ENCODE peak calls at places on chromosome 11, in five cellular contexts. Q is HepG2, G is upper lobe of left lung, A is A549, E is GM12878. W is an unnamed sample.

GRCh38 chr11:111335596-111335995 is 37.2 kb downstream of the POU2AF3 start:
- ATAC-seq in Q (peak; percentile 20), G (no peak), A (no peak), E (no peak), W (no peak)

GRCh38 chr11:14376920-14377319 is 17.9 kb upstream of the RRAS2 start:
- ATAC-seq in Q (no peak), G (no peak), A (no peak), E (no peak), W (no peak)

GRCh38 chr11:36131719-36132349 is 157.4 kb downstream of the COMMD9 start:
- ATAC-seq in Q (peak; percentile 82), G (no peak), A (peak; percentile 86), E (peak; percentile 95), W (peak; percentile 57)

GRCh38 chr11:47946682-47947575 is 33.4 kb upstream of the PTPRJ start:
- ATAC-seq in Q (peak; percentile 12), G (peak; percentile 91), A (peak; percentile 88), E (peak; percentile 37), W (peak; percentile 92)

GRCh38 chr11:134275534-134276395 is at the start of gene GLB1L3:
- ATAC-seq in Q (peak; percentile 59), G (peak; percentile 54), A (peak; percentile 83), E (peak; percentile 92), W (peak; percentile 18)

GRCh38 chr11:118892515-118892914 is 8.8 kb downstream of the CXCR5 start:
- ATAC-seq in Q (no peak), G (no peak), A (no peak), E (peak; percentile 25), W (no peak)

GRCh38 chr11:113385749-113386148 is 1.8 kb upstream of the ANKK1 start:
- ATAC-seq in Q (no peak), G (no peak), A (no peak), E (no peak), W (no peak)

GRCh38 chr11:74366576-74366975 is 31.7 kb downstream of the PGM2L1 start:
- ATAC-seq in Q (no peak), G (no peak), A (no peak), E (no peak), W (no peak)

GRCh38 chr11:119491753-119492455 is 68.9 kb upstream of the THY1 start:
- ATAC-seq in Q (peak; percentile 35), G (no peak), A (peak; percentile 79), E (no peak), W (no peak)

GRCh38 chr11:4071828-4072421 is 22.7 kb upstream of the RRM1 start:
- ATAC-seq in Q (peak; percentile 62), G (no peak), A (peak; percentile 61), E (peak; percentile 58), W (no peak)

GRCh38 chr11:111967651-111968050 is 30.5 kb downstream of the DIXDC1 start:
- ATAC-seq in Q (no peak), G (peak; percentile 40), A (no peak), E (no peak), W (no peak)

GRCh38 chr11:125498521-125498920 is 2.5 kb upstream of the FEZ1 start:
- ATAC-seq in Q (no peak), G (no peak), A (no peak), E (no peak), W (no peak)

GRCh38 chr11:134978388-134979088 is 566.5 kb upstream of the B3GAT1 start:
- ATAC-seq in Q (peak; percentile 51), G (no peak), A (no peak), E (no peak), W (no peak)

GRCh38 chr11:8531982-8532381 is 62.0 kb downstream of the STK33 start:
- ATAC-seq in Q (no peak), G (no peak), A (no peak), E (peak; percentile 57), W (no peak)

GRCh38 chr11:74949748-74950127 is 672 bp downstream of the SPCS2 start:
- ATAC-seq in Q (no peak), G (no peak), A (no peak), E (no peak), W (no peak)

GRCh38 chr11:108562746-108563581 is 30.6 kb downstream of the EXPH5 start:
- ATAC-seq in Q (no peak), G (no peak), A (no peak), E (no peak), W (no peak)

GRCh38 chr11:36532908-36533601 is 23.0 kb upstream of the TRAF6 start:
- ATAC-seq in Q (no peak), G (no peak), A (no peak), E (no peak), W (no peak)

GRCh38 chr11:29260939-29261705 is 755.7 kb downstream of the KCNA4 start:
- ATAC-seq in Q (peak; percentile 100), G (no peak), A (peak; percentile 100), E (peak; percentile 58), W (no peak)

GRCh38 chr11:107824668-107825369 is 33.8 kb downstream of the SLC35F2 start:
- ATAC-seq in Q (no peak), G (no peak), A (no peak), E (peak; percentile 77), W (no peak)

GRCh38 chr11:104967493-104968364 is 645 bp downstream of the CASP4 start:
- ATAC-seq in Q (no peak), G (no peak), A (no peak), E (peak; percentile 34), W (peak; percentile 8)

GRCh38 chr11:133520707-133521106 is 11.6 kb downstream of the OPCML start:
- ATAC-seq in Q (peak; percentile 90), G (no peak), A (no peak), E (no peak), W (no peak)

GRCh38 chr11:87443707-87444106 is 406.0 kb downstream of the TMEM135 start:
- ATAC-seq in Q (no peak), G (no peak), A (no peak), E (no peak), W (no peak)

GRCh38 chr11:85776951-85777602 is 33.9 kb downstream of the SYTL2 start:
- ATAC-seq in Q (no peak), G (no peak), A (no peak), E (no peak), W (no peak)

GRCh38 chr11:85742873-85743275 is 56.9 kb upstream of the CCDC89 start:
- ATAC-seq in Q (no peak), G (peak; percentile 67), A (no peak), E (no peak), W (no peak)

GRCh38 chr11:102216433-102217163 is 100.7 kb upstream of the BIRC3 start:
- ATAC-seq in Q (no peak), G (no peak), A (no peak), E (no peak), W (peak; percentile 80)

GRCh38 chr11:132064987-132065620 is 694.7 kb downstream of the NTM start:
- ATAC-seq in Q (no peak), G (peak; percentile 52), A (no peak), E (no peak), W (peak; percentile 60)

GRCh38 chr11:92611157-92611556 is 358.3 kb upstream of the MTNR1B start:
- ATAC-seq in Q (no peak), G (no peak), A (no peak), E (no peak), W (no peak)

GRCh38 chr11:12140186-12140938 is 30.0 kb downstream of the MICAL2 start:
- ATAC-seq in Q (no peak), G (peak; percentile 54), A (no peak), E (no peak), W (no peak)

DNA sequence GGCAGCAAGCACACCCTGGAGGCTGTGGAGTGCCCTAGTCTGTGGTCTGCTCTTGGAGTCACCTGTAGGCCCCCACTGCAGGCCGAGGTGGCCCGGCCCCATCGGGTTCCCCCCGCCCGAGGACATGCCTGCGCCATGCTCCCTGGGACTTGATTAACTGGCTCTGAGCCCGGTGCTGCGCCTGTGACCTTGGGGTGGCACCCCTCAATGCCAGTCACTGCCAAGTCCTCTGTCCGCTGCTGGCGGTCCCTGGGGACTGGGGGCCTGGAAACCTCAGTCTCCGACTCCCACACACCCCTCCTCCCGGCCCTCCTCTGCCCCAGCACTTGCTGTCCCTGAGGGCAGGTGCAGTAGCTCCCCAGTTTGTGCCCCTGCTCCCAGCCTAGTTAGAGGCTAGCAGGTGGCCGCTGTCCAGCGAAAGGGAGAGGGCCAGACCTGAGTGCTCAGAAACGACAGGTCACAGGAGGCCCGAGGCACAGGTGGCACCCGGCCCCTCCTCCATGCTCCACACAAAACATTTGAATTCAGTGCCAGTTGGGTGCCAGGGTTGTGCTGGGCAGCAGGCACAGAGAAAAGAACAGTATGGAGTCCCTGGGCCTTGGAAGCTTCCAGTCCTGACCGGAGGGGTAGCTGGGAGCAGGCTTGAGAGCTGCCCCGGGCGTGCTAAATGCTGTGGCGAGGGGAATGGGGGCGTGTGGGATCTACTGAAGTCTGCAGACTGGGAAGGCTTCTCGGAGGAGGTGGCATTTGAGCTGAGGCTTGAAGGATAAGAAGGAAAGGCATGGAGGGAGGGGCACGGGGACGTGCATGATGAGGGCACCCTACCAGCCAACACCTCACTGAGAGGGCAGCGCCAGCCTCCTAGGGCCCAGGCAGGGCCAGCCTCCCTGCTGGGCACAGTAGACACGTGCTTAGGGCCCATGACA is 16.4 kb upstream of the FLRT1 start:
- ATAC-seq in Q (peak; percentile 16), G (no peak), A (no peak), E (no peak), W (no peak)
- TF ChIP-seq EP300 in Q (no peak), G (no peak), A (no peak), E (no peak), W (no peak)

GRCh38 chr11:2310073-2310785 is 8.4 kb downstream of the TSPAN32 start:
- ATAC-seq in Q (no peak), G (no peak), A (no peak), E (no peak), W (no peak)
- H3K4me1 ChIP-seq in Q (no peaks in the 10 kb centered on the region), G (peaks cover 37% of the 10 kb centered on the region), A (peaks cover 4% of the 10 kb centered on the region), E (no peaks in the 10 kb centered on the region), W (peaks cover 33% of the 10 kb centered on the region)

GRCh38 chr11:71075116-71075720 is 177.2 kb downstream of the SHANK2 start:
- ATAC-seq in Q (no peak), G (no peak), A (no peak), E (no peak), W (no peak)
- H3K9me3 ChIP-seq in Q (no peaks in the 10 kb centered on the region), G (no peaks in the 10 kb centered on the region), A (peaks cover 4% of the 10 kb centered on the region), E (no peaks in the 10 kb centered on the region), W (no peaks in the 10 kb centered on the region)

GRCh38 chr11:41534861-41535260 is 75.4 kb upstream of the LRRC4C start:
- ATAC-seq in Q (no peak), G (no peak), A (no peak), E (no peak), W (no peak)

GRCh38 chr11:41533761-41534160 is 74.3 kb upstream of the LRRC4C start:
- ATAC-seq in Q (no peak), G (no peak), A (no peak), E (no peak), W (no peak)

GRCh38 chr11:41532413-41532812 is 73.0 kb upstream of the LRRC4C start:
- ATAC-seq in Q (no peak), G (peak; percentile 77), A (no peak), E (no peak), W (no peak)

DNA sequence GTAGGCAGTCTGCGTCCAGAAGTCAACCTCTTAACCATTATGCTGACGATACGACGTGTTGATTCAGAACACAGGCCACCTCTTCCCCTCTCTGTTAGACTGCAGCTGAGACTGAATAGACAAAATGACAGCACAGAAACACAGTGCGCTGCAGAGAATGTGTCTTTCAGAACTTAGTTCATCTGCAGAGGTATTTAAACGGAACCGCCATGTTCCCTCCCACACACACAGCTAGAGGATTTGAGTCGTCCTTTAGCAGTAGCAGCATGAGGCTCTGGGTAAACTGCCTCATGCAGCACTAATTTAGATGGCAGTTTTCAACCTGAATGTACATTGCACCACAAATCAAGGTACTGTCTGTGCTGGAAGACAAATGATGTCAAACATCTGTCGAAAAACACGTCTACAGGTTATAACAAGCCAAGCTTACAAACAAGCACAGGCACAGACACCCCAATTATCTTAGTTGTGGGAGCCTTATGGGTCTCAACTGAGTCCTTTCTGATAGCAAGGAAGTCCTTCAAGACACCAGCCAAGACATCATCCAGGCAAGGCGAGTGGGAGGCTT is 76.6 kb upstream of the LRRC4C start:
- ATAC-seq in Q (no peak), G (no peak), A (no peak), E (no peak), W (no peak)
- TF ChIP-seq EP300 in Q (no peak), G (no peak), A (no peak), E (no peak), W (no peak)

W was measured in gastroesophageal sphincter.